ENCODE peak calls at places on chromosome 4, in six cellular contexts. One of them, this sample, is unnamed.

GRCh38 chr4:129344058-129344457 is 248.1 kb downstream of the C4orf33 start:
- DNase-seq in AG10803: peak
- DNase-seq in upper lobe of left lung: peak
- DNase-seq in ovary: no peak
- DNase-seq in thoracic aorta: no peak
- DNase-seq in endodermal cell: peak
- DNase-seq in this sample: no peak

GRCh38 chr4:154049457-154050181 is 260.7 kb upstream of the SFRP2 start:
- DNase-seq in ovary: no peak
- DNase-seq in AG10803: peak
- DNase-seq in endodermal cell: peak
- DNase-seq in upper lobe of left lung: no peak
- DNase-seq in thoracic aorta: no peak
- DNase-seq in this sample: no peak

GRCh38 chr4:154741131-154741530 is 2.7 kb upstream of the LRAT start:
- DNase-seq in endodermal cell: no peak
- DNase-seq in AG10803: no peak
- DNase-seq in upper lobe of left lung: no peak
- DNase-seq in ovary: no peak
- DNase-seq in thoracic aorta: no peak
- DNase-seq in this sample: no peak

GRCh38 chr4:189202182-189202868 is 738.3 kb upstream of the FRG1 start:
- DNase-seq in AG10803: peak
- DNase-seq in thoracic aorta: peak
- DNase-seq in endodermal cell: peak
- DNase-seq in ovary: peak
- DNase-seq in upper lobe of left lung: peak
- DNase-seq in this sample: peak

GRCh38 chr4:74005528-74005927 is 7.1 kb upstream of the CXCL5 start:
- DNase-seq in upper lobe of left lung: no peak
- DNase-seq in thoracic aorta: no peak
- DNase-seq in AG10803: no peak
- DNase-seq in endodermal cell: no peak
- DNase-seq in ovary: no peak
- DNase-seq in this sample: no peak

GRCh38 chr4:88012652-88013051 is 5.2 kb downstream of the PKD2 start:
- DNase-seq in thoracic aorta: no peak
- DNase-seq in upper lobe of left lung: no peak
- DNase-seq in AG10803: no peak
- DNase-seq in endodermal cell: no peak
- DNase-seq in ovary: no peak
- DNase-seq in this sample: no peak

GRCh38 chr4:57320217-57320616 is 210.0 kb upstream of the IGFBP7 start:
- DNase-seq in ovary: no peak
- DNase-seq in upper lobe of left lung: no peak
- DNase-seq in AG10803: peak
- DNase-seq in endodermal cell: no peak
- DNase-seq in thoracic aorta: no peak
- DNase-seq in this sample: no peak

GRCh38 chr4:25146076-25146475 is 14.2 kb downstream of the SEPSECS start:
- DNase-seq in AG10803: no peak
- DNase-seq in upper lobe of left lung: no peak
- DNase-seq in endodermal cell: no peak
- DNase-seq in thoracic aorta: no peak
- DNase-seq in ovary: no peak
- DNase-seq in this sample: no peak

GRCh38 chr4:21248336-21248735 is 548.1 kb downstream of the PACRGL start:
- DNase-seq in AG10803: no peak
- DNase-seq in thoracic aorta: no peak
- DNase-seq in upper lobe of left lung: no peak
- DNase-seq in endodermal cell: no peak
- DNase-seq in ovary: no peak
- DNase-seq in this sample: no peak

GRCh38 chr4:144654161-144654560 is 8.2 kb downstream of the HHIP start:
- DNase-seq in thoracic aorta: no peak
- DNase-seq in upper lobe of left lung: no peak
- DNase-seq in AG10803: no peak
- DNase-seq in ovary: no peak
- DNase-seq in endodermal cell: no peak
- DNase-seq in this sample: no peak

GRCh38 chr4:183408791-183409190 is 35.6 kb upstream of the CDKN2AIP start:
- DNase-seq in ovary: no peak
- DNase-seq in endodermal cell: no peak
- DNase-seq in AG10803: no peak
- DNase-seq in thoracic aorta: no peak
- DNase-seq in upper lobe of left lung: no peak
- DNase-seq in this sample: no peak

GRCh38 chr4:76430519-76431388 is 4.3 kb upstream of the SHROOM3 start:
- DNase-seq in ovary: no peak
- DNase-seq in upper lobe of left lung: no peak
- DNase-seq in AG10803: peak
- DNase-seq in thoracic aorta: no peak
- DNase-seq in endodermal cell: peak
- DNase-seq in this sample: no peak

GRCh38 chr4:4860803-4861591 is 1.5 kb downstream of the MSX1 start:
- DNase-seq in thoracic aorta: no peak
- DNase-seq in upper lobe of left lung: no peak
- DNase-seq in AG10803: peak
- DNase-seq in endodermal cell: peak
- DNase-seq in ovary: no peak
- DNase-seq in this sample: no peak

GRCh38 chr4:154030152-154030551 is 241.3 kb upstream of the SFRP2 start:
- DNase-seq in AG10803: no peak
- DNase-seq in endodermal cell: no peak
- DNase-seq in thoracic aorta: no peak
- DNase-seq in ovary: no peak
- DNase-seq in upper lobe of left lung: no peak
- DNase-seq in this sample: no peak

GRCh38 chr4:142121448-142121847 is 485.1 kb downstream of the IL15 start:
- DNase-seq in thoracic aorta: no peak
- DNase-seq in AG10803: no peak
- DNase-seq in endodermal cell: no peak
- DNase-seq in upper lobe of left lung: no peak
- DNase-seq in ovary: no peak
- DNase-seq in this sample: no peak

GRCh38 chr4:138192113-138192512 is 50.0 kb downstream of the SLC7A11 start:
- DNase-seq in ovary: no peak
- DNase-seq in thoracic aorta: no peak
- DNase-seq in upper lobe of left lung: no peak
- DNase-seq in endodermal cell: no peak
- DNase-seq in AG10803: no peak
- DNase-seq in this sample: no peak

GRCh38 chr4:76883147-76883546 is 14.8 kb downstream of the SOWAHB start:
- DNase-seq in thoracic aorta: no peak
- DNase-seq in AG10803: no peak
- DNase-seq in endodermal cell: no peak
- DNase-seq in ovary: no peak
- DNase-seq in upper lobe of left lung: no peak
- DNase-seq in this sample: no peak

GRCh38 chr4:7422898-7423180 is 11.9 kb downstream of the PSAPL1 start:
- DNase-seq in thoracic aorta: no peak
- DNase-seq in ovary: no peak
- DNase-seq in endodermal cell: no peak
- DNase-seq in AG10803: no peak
- DNase-seq in upper lobe of left lung: no peak
- DNase-seq in this sample: peak

GRCh38 chr4:7423391-7423790 is 11.3 kb downstream of the PSAPL1 start:
- DNase-seq in AG10803: no peak
- DNase-seq in upper lobe of left lung: peak
- DNase-seq in endodermal cell: no peak
- DNase-seq in ovary: no peak
- DNase-seq in thoracic aorta: no peak
- DNase-seq in this sample: no peak

GRCh38 chr4:7421356-7422097 is 13.2 kb downstream of the PSAPL1 start:
- DNase-seq in upper lobe of left lung: peak
- DNase-seq in ovary: no peak
- DNase-seq in endodermal cell: peak
- DNase-seq in thoracic aorta: no peak
- DNase-seq in AG10803: no peak
- DNase-seq in this sample: peak

GRCh38 chr4:7420661-7421040 is 14.1 kb downstream of the PSAPL1 start:
- DNase-seq in AG10803: no peak
- DNase-seq in thoracic aorta: no peak
- DNase-seq in ovary: no peak
- DNase-seq in upper lobe of left lung: peak
- DNase-seq in endodermal cell: peak
- DNase-seq in this sample: no peak

GRCh38 chr4:7422098-7422897 is 12.4 kb downstream of the PSAPL1 start:
- DNase-seq in ovary: no peak
- DNase-seq in thoracic aorta: no peak
- DNase-seq in AG10803: no peak
- DNase-seq in upper lobe of left lung: peak
- DNase-seq in endodermal cell: no peak
- DNase-seq in this sample: peak
- TF ChIP-seq CTCF in ovary: no peak
- TF ChIP-seq CTCF in thoracic aorta: no peak
- TF ChIP-seq CTCF in AG10803: no peak
- TF ChIP-seq CTCF in upper lobe of left lung: no peak
- TF ChIP-seq CTCF in endodermal cell: no peak
- TF ChIP-seq CTCF in this sample: no peak

GRCh38 chr4:134865675-134866074 is 664.1 kb upstream of the PABPC4L start:
- DNase-seq in AG10803: no peak
- DNase-seq in endodermal cell: no peak
- DNase-seq in thoracic aorta: no peak
- DNase-seq in upper lobe of left lung: no peak
- DNase-seq in ovary: no peak
- DNase-seq in this sample: no peak
- TF ChIP-seq CTCF in AG10803: no peak
- TF ChIP-seq CTCF in endodermal cell: peak
- TF ChIP-seq CTCF in thoracic aorta: no peak
- TF ChIP-seq CTCF in upper lobe of left lung: no peak
- TF ChIP-seq CTCF in ovary: no peak
- TF ChIP-seq CTCF in this sample: no peak

GRCh38 chr4:2925496-2925895 is 37.7 kb downstream of the NOP14 start:
- DNase-seq in ovary: no peak
- DNase-seq in AG10803: no peak
- DNase-seq in thoracic aorta: no peak
- DNase-seq in endodermal cell: no peak
- DNase-seq in upper lobe of left lung: no peak
- DNase-seq in this sample: no peak

GRCh38 chr4:2924765-2925301 is 38.4 kb downstream of the NOP14 start:
- DNase-seq in endodermal cell: no peak
- DNase-seq in upper lobe of left lung: no peak
- DNase-seq in AG10803: no peak
- DNase-seq in ovary: no peak
- DNase-seq in thoracic aorta: no peak
- DNase-seq in this sample: no peak

GRCh38 chr4:2923141-2923551 is 40.1 kb downstream of the NOP14 start:
- DNase-seq in AG10803: peak
- DNase-seq in thoracic aorta: no peak
- DNase-seq in endodermal cell: peak
- DNase-seq in ovary: no peak
- DNase-seq in upper lobe of left lung: peak
- DNase-seq in this sample: no peak

GRCh38 chr4:2924286-2924685 is 38.9 kb downstream of the NOP14 start:
- DNase-seq in AG10803: no peak
- DNase-seq in ovary: no peak
- DNase-seq in endodermal cell: no peak
- DNase-seq in thoracic aorta: no peak
- DNase-seq in upper lobe of left lung: no peak
- DNase-seq in this sample: no peak

DNA sequence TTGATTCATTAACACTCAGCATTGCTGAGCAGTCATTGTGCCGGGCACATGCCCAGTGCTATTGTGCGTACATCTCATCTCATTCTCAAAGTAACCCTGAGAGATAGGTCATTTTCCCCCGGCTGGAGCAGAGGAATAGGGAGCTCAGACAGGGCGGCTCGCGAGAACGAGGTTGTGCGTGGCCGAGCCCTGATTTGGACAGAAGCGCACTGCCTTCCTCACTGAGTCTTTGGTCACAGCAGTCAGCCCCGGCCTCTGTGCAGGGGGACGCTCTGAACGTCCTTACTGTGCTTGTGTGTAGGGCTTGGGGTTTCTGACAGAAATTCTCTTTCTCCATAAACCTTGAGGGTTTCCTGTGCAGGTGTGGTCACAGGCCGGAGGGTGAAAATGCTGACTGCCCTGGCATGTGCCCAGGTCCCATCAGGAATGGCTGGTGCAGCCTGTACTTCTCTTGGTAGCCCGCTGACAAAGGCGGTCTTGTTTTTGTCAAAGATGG is 39.5 kb downstream of the NOP14 start:
- DNase-seq in thoracic aorta: no peak
- DNase-seq in endodermal cell: no peak
- DNase-seq in ovary: no peak
- DNase-seq in AG10803: no peak
- DNase-seq in upper lobe of left lung: no peak
- DNase-seq in this sample: peak
- TF ChIP-seq CTCF in thoracic aorta: no peak
- TF ChIP-seq CTCF in endodermal cell: no peak
- TF ChIP-seq CTCF in ovary: no peak
- TF ChIP-seq CTCF in AG10803: no peak
- TF ChIP-seq CTCF in upper lobe of left lung: no peak
- TF ChIP-seq CTCF in this sample: no peak

GRCh38 chr4:145865274-145865941 is 73.2 kb downstream of the ZNF827 start:
- DNase-seq in thoracic aorta: no peak
- DNase-seq in upper lobe of left lung: no peak
- DNase-seq in ovary: no peak
- DNase-seq in endodermal cell: no peak
- DNase-seq in AG10803: no peak
- DNase-seq in this sample: no peak

GRCh38 chr4:145867416-145867815 is 71.2 kb downstream of the ZNF827 start:
- DNase-seq in thoracic aorta: no peak
- DNase-seq in ovary: no peak
- DNase-seq in upper lobe of left lung: no peak
- DNase-seq in endodermal cell: no peak
- DNase-seq in AG10803: peak
- DNase-seq in this sample: no peak

GRCh38 chr4:145870155-145871020 is 68.2 kb downstream of the ZNF827 start:
- DNase-seq in endodermal cell: no peak
- DNase-seq in AG10803: no peak
- DNase-seq in ovary: no peak
- DNase-seq in thoracic aorta: no peak
- DNase-seq in upper lobe of left lung: peak
- DNase-seq in this sample: no peak

GRCh38 chr4:145871209-145871608 is 67.4 kb downstream of the ZNF827 start:
- DNase-seq in ovary: no peak
- DNase-seq in AG10803: no peak
- DNase-seq in endodermal cell: no peak
- DNase-seq in thoracic aorta: no peak
- DNase-seq in upper lobe of left lung: no peak
- DNase-seq in this sample: no peak

DNA sequence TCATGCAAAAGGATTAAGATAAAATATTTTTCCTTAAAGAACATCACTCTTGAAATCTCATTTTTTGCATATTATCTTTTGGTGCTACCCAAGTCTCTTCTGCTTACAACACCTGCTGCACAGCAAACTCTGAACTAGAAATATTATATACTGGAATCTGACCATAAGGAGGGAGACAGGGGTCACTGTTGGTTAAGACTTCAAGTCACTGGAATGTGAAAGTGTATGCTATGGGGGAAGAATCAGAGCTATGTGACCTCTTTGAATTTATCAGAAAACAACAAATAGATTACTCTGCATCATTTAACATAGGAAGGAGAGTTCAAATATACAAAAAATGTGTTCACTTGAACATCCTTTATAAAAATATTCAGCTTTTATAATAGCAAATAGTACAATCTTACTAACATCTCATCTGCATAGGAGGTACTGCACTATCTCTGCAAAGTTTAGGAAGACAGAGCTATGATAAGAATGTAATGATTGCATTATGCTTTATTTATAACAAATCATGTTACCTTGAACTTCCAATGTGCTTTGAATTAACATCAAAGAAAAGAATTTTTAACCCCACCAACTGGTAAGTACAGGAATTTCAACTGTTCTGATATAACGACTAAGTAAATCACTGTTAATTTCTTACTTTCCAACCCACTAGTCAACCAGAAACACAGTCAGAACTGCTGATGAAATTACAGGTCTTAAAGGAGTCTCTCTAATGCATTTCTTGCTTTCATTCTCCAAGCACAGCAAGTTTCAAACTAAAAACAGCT is 69.8 kb downstream of the ZNF827 start:
- DNase-seq in AG10803: peak
- DNase-seq in ovary: no peak
- DNase-seq in thoracic aorta: no peak
- DNase-seq in upper lobe of left lung: no peak
- DNase-seq in endodermal cell: no peak
- DNase-seq in this sample: no peak
- TF ChIP-seq CTCF in AG10803: peak
- TF ChIP-seq CTCF in ovary: no peak
- TF ChIP-seq CTCF in thoracic aorta: no peak
- TF ChIP-seq CTCF in upper lobe of left lung: no peak
- TF ChIP-seq CTCF in endodermal cell: peak
- TF ChIP-seq CTCF in this sample: peak

This sample was measured in mesothelial cell of epicardium.